ENCODE peak calls at places on chromosomes 4 and X, in four cellular contexts. R is breast epithelium, X is K562, G is HepG2. F is an unnamed sample.

GRCh38 chrX:10761447-10761846 is 141.1 kb upstream of the MID1 start:
- DNase-seq in R (no peak), X (no peak), G (no peak), F (no peak)

GRCh38 chr4:147589586-147589985 is 27.6 kb upstream of the TMEM184C start:
- DNase-seq in R (no peak), X (no peak), G (no peak), F (no peak)

GRCh38 chrX:137405449-137406140 is 160.3 kb upstream of the ZIC3 start:
- DNase-seq in X (no peak), R (no peak), G (no peak), F (no peak)

GRCh38 chr4:121801715-121802075 is 572 bp downstream of the EXOSC9 start:
- DNase-seq in X (no peak), R (no peak), G (no peak), F (no peak)

GRCh38 chr4:75708218-75708691 is 16.1 kb upstream of the USO1 start:
- DNase-seq in G (peak), X (peak), R (no peak), F (no peak)

GRCh38 chr4:133866328-133866699 is 335.3 kb downstream of the PABPC4L start:
- DNase-seq in R (no peak), X (no peak), G (no peak), F (no peak)

GRCh38 chr4:174629265-174629664 is 107.0 kb upstream of the HPGD start:
- DNase-seq in G (no peak), X (no peak), R (no peak), F (no peak)

GRCh38 chrX:140948827-140949226 is 53.6 kb upstream of the SPANXB1 start:
- DNase-seq in X (no peak), G (no peak), R (no peak), F (no peak)

GRCh38 chrX:71923516-71923915 is 12.9 kb downstream of the NHSL2 start:
- DNase-seq in G (no peak), X (no peak), R (no peak), F (no peak)

GRCh38 chr4:71184195-71184781 is 154.5 kb upstream of the SLC4A4 start:
- DNase-seq in G (peak), X (peak), R (no peak), F (peak)

GRCh38 chr4:83013931-83014330 is 3.3 kb upstream of the LIN54 start:
- DNase-seq in X (peak), R (no peak), G (no peak), F (no peak)

GRCh38 chr4:152348670-152349069 is 187.2 kb downstream of the FBXW7 start:
- DNase-seq in G (no peak), R (no peak), X (no peak), F (no peak)

GRCh38 chr4:152356428-152357034 is 179.4 kb downstream of the FBXW7 start:
- DNase-seq in R (no peak), G (peak), X (no peak), F (no peak)

GRCh38 chr4:152352215-152352614 is 183.7 kb downstream of the FBXW7 start:
- DNase-seq in X (no peak), G (no peak), R (no peak), F (no peak)

GRCh38 chr4:152351080-152351479 is 184.8 kb downstream of the FBXW7 start:
- DNase-seq in R (no peak), X (no peak), G (no peak), F (no peak)

GRCh38 chr4:152352645-152353116 is 183.2 kb downstream of the FBXW7 start:
- DNase-seq in R (no peak), X (peak), G (peak), F (peak)
- TF ChIP-seq POLR2AphosphoS5 in R (peak), X (no peak), G (no peak), F (peak)

DNA sequence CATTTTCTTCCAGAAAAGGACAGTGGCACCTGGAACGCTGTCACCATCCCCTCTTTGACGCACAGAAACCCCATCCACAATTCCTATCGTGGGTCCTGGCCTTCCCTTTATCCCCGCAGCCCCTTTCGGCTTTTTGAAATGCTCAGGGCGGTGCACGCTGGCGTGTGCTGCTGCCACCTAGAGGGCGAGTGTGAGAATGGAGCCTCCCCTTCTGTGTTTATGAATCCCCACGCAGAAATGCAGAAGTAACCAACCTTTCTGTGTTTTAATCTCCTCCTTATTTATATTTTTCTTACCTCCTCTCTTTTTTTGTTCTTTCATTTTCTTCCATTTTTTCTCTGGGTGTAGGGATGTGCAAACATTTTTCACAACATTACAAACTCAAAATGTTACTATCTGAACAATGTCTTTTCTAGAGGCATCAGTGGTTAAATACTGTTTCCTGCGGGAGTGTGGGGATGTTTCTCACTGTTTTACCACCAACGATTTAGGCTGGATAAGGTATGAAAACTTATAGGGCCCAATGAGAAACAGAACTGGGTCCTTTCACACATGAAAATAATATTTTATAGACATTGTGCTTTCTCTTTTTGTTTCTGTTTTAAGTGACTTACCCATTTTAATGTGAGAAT is 50.0 kb downstream of the TMA16 start:
- DNase-seq in R (no peak), X (peak), G (peak), F (peak)
- TF ChIP-seq POLR2AphosphoS5 in R (no peak), X (no peak), G (no peak), F (no peak)

GRCh38 chrX:45803383-45803921 is 602.8 kb upstream of the DIPK2B start:
- DNase-seq in X (no peak), G (no peak), R (no peak), F (no peak)
- TF ChIP-seq POLR2AphosphoS5 in X (no peak), G (no peak), R (no peak), F (no peak)

GRCh38 chr4:113637823-113638691 is 123.5 kb downstream of the CAMK2D start:
- DNase-seq in G (no peak), R (no peak), X (no peak), F (no peak)

GRCh38 chr4:113637363-113637762 is 124.2 kb downstream of the CAMK2D start:
- DNase-seq in X (no peak), G (no peak), R (no peak), F (no peak)

GRCh38 chr4:113635739-113636437 is 125.7 kb downstream of the CAMK2D start:
- DNase-seq in X (no peak), G (no peak), R (no peak), F (no peak)

GRCh38 chr4:113636438-113636818 is 125.1 kb downstream of the CAMK2D start:
- DNase-seq in R (no peak), G (peak), X (no peak), F (no peak)

GRCh38 chr4:113636877-113637276 is 124.7 kb downstream of the CAMK2D start:
- DNase-seq in G (no peak), R (no peak), X (peak), F (no peak)
- TF ChIP-seq POLR2AphosphoS5 in G (no peak), R (no peak), X (no peak), F (no peak)

GRCh38 chr4:139241784-139242151 is 38.3 kb downstream of the MGARP start:
- DNase-seq in X (no peak), G (no peak), R (no peak), F (no peak)

GRCh38 chr4:139245590-139245989 is 34.4 kb downstream of the MGARP start:
- DNase-seq in R (no peak), G (no peak), X (no peak), F (no peak)

GRCh38 chr4:139246166-139246565 is 33.9 kb downstream of the MGARP start:
- DNase-seq in G (no peak), R (no peak), X (no peak), F (no peak)

GRCh38 chr4:139242511-139243051 is 37.4 kb downstream of the MGARP start:
- DNase-seq in G (no peak), X (no peak), R (no peak), F (no peak)

GRCh38 chr4:139243448-139244365 is 36.3 kb downstream of the MGARP start:
- DNase-seq in R (no peak), G (peak), X (peak), F (no peak)
- TF ChIP-seq POLR2AphosphoS5 in R (no peak), G (no peak), X (no peak), F (no peak)

GRCh38 chr4:119728692-119729593 is 100.3 kb upstream of the PDE5A start:
- DNase-seq in G (no peak), X (no peak), R (no peak), F (no peak)

GRCh38 chr4:119730644-119730995 is 102.0 kb upstream of the PDE5A start:
- DNase-seq in R (no peak), X (no peak), G (no peak), F (no peak)

GRCh38 chr4:119731778-119732177 is 103.2 kb upstream of the PDE5A start:
- DNase-seq in G (no peak), R (no peak), X (no peak), F (no peak)

GRCh38 chr4:119731146-119731742 is 102.6 kb upstream of the PDE5A start:
- DNase-seq in R (no peak), X (no peak), G (no peak), F (no peak)

GRCh38 chr4:119729815-119730643 is 101.4 kb upstream of the PDE5A start:
- DNase-seq in X (peak), G (peak), R (peak), F (no peak)
- TF ChIP-seq POLR2AphosphoS5 in X (no peak), G (no peak), R (no peak), F (no peak)

GRCh38 chr4:16750216-16750615 is 148.2 kb downstream of the LDB2 start:
- DNase-seq in R (no peak), G (no peak), X (no peak), F (no peak)

GRCh38 chr4:16745887-16746286 is 152.6 kb downstream of the LDB2 start:
- DNase-seq in R (no peak), G (no peak), X (no peak), F (no peak)

GRCh38 chr4:16745009-16745408 is 153.4 kb downstream of the LDB2 start:
- DNase-seq in G (no peak), R (no peak), X (no peak), F (no peak)
- TF ChIP-seq POLR2AphosphoS5 in G (no peak), R (no peak), X (no peak), F (no peak)

GRCh38 chr4:177566691-177567090 is 124.5 kb upstream of the AGA start:
- DNase-seq in R (no peak), X (no peak), G (no peak), F (no peak)
- TF ChIP-seq POLR2AphosphoS5 in R (no peak), X (no peak), G (no peak), F (no peak)

F was measured in GM12891.